ENCODE peak calls at places on chromosomes 12 and 14, in nine cellular contexts. W is A549, A is GM12878, X is transverse colon, E is sigmoid colon, F is suprapubic skin, O is tibial nerve, P is K562, I is esophagus muscularis mucosa. H is an unnamed sample.

GRCh38 chr12:122399592-122400373 is 22.7 kb downstream of the CLIP1 start:
- DNase-seq in W (peak), A (no peak), X (peak), E (peak), F (no peak), O (peak), P (peak), I (no peak), H (peak)

GRCh38 chr12:103809154-103809553 is 31.9 kb downstream of the NT5DC3 start:
- DNase-seq in W (no peak), A (no peak), X (no peak), E (peak), F (no peak), O (no peak), P (peak), I (no peak), H (no peak)

GRCh38 chr12:66647034-66647691 is 31.7 kb downstream of the GRIP1 start:
- DNase-seq in W (no peak), A (no peak), X (no peak), E (no peak), F (no peak), O (no peak), P (no peak), I (peak), H (no peak)

GRCh38 chr12:110756611-110757010 is 13.9 kb upstream of the PPP1CC start:
- DNase-seq in W (no peak), A (no peak), X (no peak), E (no peak), F (no peak), O (no peak), P (no peak), I (no peak), H (no peak)

GRCh38 chr14:34302654-34303053 is 159.4 kb downstream of the SPTSSA start:
- DNase-seq in W (no peak), A (no peak), X (peak), E (no peak), F (no peak), O (no peak), P (no peak), I (no peak), H (no peak)

GRCh38 chr12:114913871-114914801 is 230.2 kb upstream of the TBX3 start:
- DNase-seq in W (peak), A (no peak), X (no peak), E (no peak), F (no peak), O (no peak), P (no peak), I (no peak), H (no peak)

GRCh38 chr12:94874086-94874985 is 129.2 kb downstream of the NDUFA12 start:
- DNase-seq in W (no peak), A (no peak), X (no peak), E (no peak), F (no peak), O (no peak), P (no peak), I (peak), H (no peak)

GRCh38 chr12:113082486-113083148 is 26.1 kb downstream of the DTX1 start:
- DNase-seq in W (no peak), A (peak), X (no peak), E (no peak), F (no peak), O (no peak), P (no peak), I (no peak), H (no peak)

GRCh38 chr12:5716221-5716620 is 228.8 kb downstream of the ANO2 start:
- DNase-seq in W (no peak), A (no peak), X (peak), E (no peak), F (no peak), O (no peak), P (no peak), I (no peak), H (no peak)

GRCh38 chr12:121538699-121539061 is 42.1 kb downstream of the KDM2B start:
- DNase-seq in W (peak), A (no peak), X (peak), E (no peak), F (no peak), O (no peak), P (peak), I (no peak), H (peak)

DNA sequence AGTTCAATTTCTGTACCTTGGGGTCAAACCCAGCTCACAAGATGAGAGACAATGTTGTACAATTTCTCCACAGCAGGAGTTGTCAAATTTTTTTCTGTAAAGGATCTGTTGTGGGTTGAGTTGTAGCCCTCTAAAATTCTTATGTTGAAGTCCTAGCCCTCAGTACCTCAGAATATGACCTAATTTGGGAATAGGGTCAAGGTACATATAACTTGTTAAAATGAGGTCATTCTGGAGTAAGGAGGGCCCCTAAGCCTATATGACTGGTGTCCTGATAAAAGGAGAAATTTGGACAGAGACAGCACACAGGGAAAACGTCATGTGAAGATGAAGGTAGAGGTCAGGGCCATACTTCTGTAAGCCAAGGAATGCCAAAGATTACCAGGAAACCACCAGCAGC is 264.9 kb downstream of the TTC8 start:
- DNase-seq in W (no peak), A (no peak), X (no peak), E (no peak), F (no peak), O (no peak), P (no peak), I (no peak), H (no peak)
- TF ChIP-seq EP300 in W (no peak), A (no peak), X (no peak), E (no peak), F (no peak), O (no peak), P (no peak), I (no peak), H (no peak)

GRCh38 chr12:49017764-49018281 is 753 bp downstream of the PRKAG1 start:
- DNase-seq in W (no peak), A (no peak), X (no peak), E (peak), F (no peak), O (no peak), P (no peak), I (no peak), H (no peak)
- TF ChIP-seq EP300 in W (no peak), A (no peak), X (no peak), E (no peak), F (no peak), O (no peak), P (no peak), I (no peak), H (no peak)

GRCh38 chr14:31206536-31207286 is 882 bp downstream of the HECTD1 start:
- DNase-seq in W (no peak), A (no peak), X (peak), E (peak), F (no peak), O (no peak), P (peak), I (no peak), H (peak)
- TF ChIP-seq EP300 in W (no peak), A (no peak), X (no peak), E (no peak), F (no peak), O (no peak), P (no peak), I (no peak), H (no peak)

DNA sequence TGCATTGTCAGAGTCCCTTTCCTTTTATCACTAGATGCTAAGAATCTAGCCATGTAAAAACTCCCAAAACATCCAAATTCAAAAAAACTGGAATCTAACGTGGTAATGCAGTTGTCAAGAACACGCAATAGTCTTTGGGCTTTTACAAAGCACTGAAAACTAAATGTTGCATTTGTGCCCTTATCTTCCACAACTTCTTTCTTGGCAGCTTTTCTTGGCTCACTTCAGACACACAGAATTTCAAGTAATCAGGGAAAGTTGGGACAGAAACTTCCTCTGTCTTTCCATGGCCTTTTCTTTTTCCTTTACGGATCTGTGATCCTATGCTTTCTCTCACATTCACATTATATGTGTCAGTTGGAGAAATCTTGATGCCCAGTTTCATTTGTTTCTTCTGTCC is 136.0 kb downstream of the CRADD start:
- DNase-seq in W (no peak), A (no peak), X (no peak), E (no peak), F (no peak), O (no peak), P (no peak), I (no peak), H (no peak)
- TF ChIP-seq EP300 in W (no peak), A (no peak), X (no peak), E (no peak), F (no peak), O (peak), P (no peak), I (no peak), H (no peak)

DNA sequence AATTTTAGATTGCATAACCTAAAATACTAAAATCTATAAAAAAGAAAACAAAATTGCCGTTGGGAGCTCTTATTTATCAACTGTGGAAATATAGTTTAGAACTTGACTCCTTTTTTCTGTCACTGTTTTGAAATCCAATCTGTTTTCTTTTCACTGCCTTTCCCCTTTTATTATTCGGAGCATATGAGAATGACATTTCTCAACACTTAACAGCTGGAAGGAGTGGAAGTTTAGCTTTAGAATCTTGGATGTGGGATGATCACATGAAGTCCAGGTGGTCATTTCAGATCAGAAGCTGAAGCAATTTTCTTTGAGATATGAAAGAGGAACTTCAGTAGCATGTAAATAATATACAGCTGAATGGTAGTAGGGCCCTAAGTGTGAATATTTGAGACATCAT is 16.7 kb downstream of the TRHDE start:
- DNase-seq in W (no peak), A (no peak), X (no peak), E (no peak), F (no peak), O (no peak), P (no peak), I (no peak), H (no peak)
- TF ChIP-seq EP300 in W (no peak), A (no peak), X (no peak), E (no peak), F (no peak), O (no peak), P (no peak), I (no peak), H (no peak)